ENCODE peak calls at places on chromosomes 4 and X, in six cellular contexts. T is central memory CD4-positive, alpha-beta T cell; A is GDM1; S is uterus; I is cardiac septum; M is stimulated activated CD8-positive, alpha-beta memory T cell treated with anti-CD3 and anti-CD28 coated beads, Interleukin-4, amount 100 ng/mL, for 24 hours. G is an unnamed sample.

GRCh38 chr4:89248879-89249281 is 58.7 kb downstream of the GPRIN3 start:
- DNase-seq in T (no peak), A (no peak), S (no peak), I (no peak), M (no peak), G (no peak)

GRCh38 chr4:76802546-76803021 is 95.4 kb downstream of the SOWAHB start:
- DNase-seq in T (no peak), A (no peak), S (no peak), I (no peak), M (no peak), G (peak)

GRCh38 chrX:151543706-151544105 is 19.8 kb upstream of the PASD1 start:
- DNase-seq in T (no peak), A (peak), S (no peak), I (no peak), M (no peak), G (no peak)

GRCh38 chr4:159606835-159607234 is 504.0 kb downstream of the RAPGEF2 start:
- DNase-seq in T (no peak), A (no peak), S (no peak), I (no peak), M (no peak), G (no peak)

GRCh38 chr4:73687414-73687813 is 53.0 kb upstream of the CXCL8 start:
- DNase-seq in T (no peak), A (no peak), S (no peak), I (no peak), M (no peak), G (no peak)

GRCh38 chrX:23952984-23953907 is 45.4 kb downstream of the CXorf58 start:
- DNase-seq in T (peak), A (peak), S (no peak), I (no peak), M (peak), G (no peak)

GRCh38 chrX:154457491-154458115 is 478 bp upstream of the PLXNA3 start:
- DNase-seq in T (peak), A (no peak), S (peak), I (no peak), M (no peak), G (peak)

GRCh38 chrX:118221733-118222132 is 105.1 kb upstream of the KLHL13 start:
- DNase-seq in T (no peak), A (no peak), S (no peak), I (no peak), M (no peak), G (no peak)

GRCh38 chrX:104679175-104679574 is 113.2 kb downstream of the IL1RAPL2 start:
- DNase-seq in T (no peak), A (no peak), S (no peak), I (no peak), M (no peak), G (no peak)

GRCh38 chrX:13059269-13059668 is 14.8 kb upstream of the FAM9C start:
- DNase-seq in T (no peak), A (no peak), S (no peak), I (no peak), M (no peak), G (no peak)

GRCh38 chr4:108118505-108118904 is 50.2 kb downstream of the LEF1 start:
- DNase-seq in T (peak), A (no peak), S (no peak), I (no peak), M (no peak), G (no peak)

GRCh38 chr4:48234575-48234974 is 35.1 kb downstream of the TEC start:
- DNase-seq in T (no peak), A (no peak), S (no peak), I (no peak), M (no peak), G (no peak)

GRCh38 chrX:38215141-38215540 is 5.5 kb downstream of the SRPX start:
- DNase-seq in T (no peak), A (no peak), S (no peak), I (no peak), M (no peak), G (no peak)